ENCODE peak calls at places on chromosomes 2 and 18, in five cellular contexts. V is upper lobe of right lung, O is brain microvascular endothelial cell, C is endothelial cell, M is fibroblast of pulmonary artery. S is an unnamed sample.
A peak's percentile ranks its signal among the peaks of the same experiment; 100 is the strongest.

GRCh38 chr2:149645391-149645790 is 57.8 kb upstream of the MMADHC start:
- DNase-seq in O (peak; percentile 36), C (no peak), M (peak; percentile 53), V (no peak), S (no peak)

GRCh38 chr2:115542331-115542730 is 1099.9 kb downstream of the DPP10 start:
- DNase-seq in M (no peak), V (no peak), O (no peak), C (no peak), S (no peak)

GRCh38 chr2:178233428-178233827 is 39.1 kb downstream of the OSBPL6 start:
- DNase-seq in V (no peak), C (no peak), O (no peak), M (no peak), S (no peak)

GRCh38 chr2:55231546-55232083 is 478 bp downstream of the CLHC1 start:
- DNase-seq in M (peak; percentile 49), V (no peak), O (no peak), C (no peak), S (no peak)

GRCh38 chr2:120908314-120908975 is 172.8 kb downstream of the GLI2 start:
- DNase-seq in V (no peak), O (no peak), C (no peak), M (no peak), S (no peak)

GRCh38 chr18:55489034-55489741 is 98.8 kb downstream of the TCF4 start:
- DNase-seq in V (no peak), O (no peak), M (no peak), C (no peak), S (no peak)

GRCh38 chr2:169961911-169962310 is 134.7 kb downstream of the UBR3 start:
- DNase-seq in C (no peak), O (peak; percentile 85), V (peak; percentile 63), M (peak; percentile 92), S (no peak)

GRCh38 chr2:235264512-235264911 is 229.3 kb upstream of the AGAP1 start:
- DNase-seq in M (no peak), O (no peak), V (no peak), C (no peak), S (no peak)

GRCh38 chr2:222805591-222806304 is 55.1 kb upstream of the ACSL3 start:
- DNase-seq in M (peak; percentile 40), V (no peak), O (no peak), C (no peak), S (no peak)

GRCh38 chr2:118974103-118974911 is 32.3 kb downstream of the MARCO start:
- DNase-seq in O (peak; percentile 9), V (no peak), M (peak; percentile 47), C (no peak), S (no peak)

GRCh38 chr2:1869248-1869647 is 124.9 kb upstream of the PXDN start:
- DNase-seq in V (no peak), M (no peak), O (no peak), C (no peak), S (no peak)

GRCh38 chr18:67715567-67715966 is 199.0 kb upstream of the DSEL start:
- DNase-seq in M (no peak), V (no peak), C (no peak), O (no peak), S (no peak)

GRCh38 chr18:11512096-11513030 is 97.0 kb upstream of the SLC35G4 start:
- DNase-seq in C (peak; percentile 17), M (peak; percentile 27), O (peak; percentile 22), V (no peak), S (no peak)
- TF ChIP-seq CTCF in C (no peak), M (peak; percentile 11), O (peak; percentile 55), V (no peak), S (peak; percentile 10)

DNA sequence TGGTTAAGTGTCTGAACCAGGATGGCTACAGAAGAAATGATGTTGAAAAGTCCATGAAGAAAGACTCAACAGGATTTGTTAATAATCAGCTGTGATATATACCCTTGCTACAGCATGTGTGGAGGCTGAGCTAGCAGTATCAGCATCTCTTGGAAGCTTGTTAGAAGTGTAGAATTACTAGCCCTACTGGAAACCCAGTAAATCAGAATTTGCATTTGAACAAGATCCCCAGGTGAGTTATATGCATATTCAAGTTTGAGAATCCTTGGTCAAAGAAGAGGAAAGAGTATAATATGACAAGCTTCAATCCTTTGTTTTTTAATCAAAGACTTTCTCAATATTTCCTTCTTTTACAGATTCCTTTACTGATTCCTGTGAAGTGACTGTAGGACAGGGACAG is 109.0 kb upstream of the KCNJ3 start:
- DNase-seq in V (no peak), C (no peak), O (no peak), M (no peak), S (no peak)
- TF ChIP-seq CTCF in V (no peak), C (no peak), O (no peak), M (no peak), S (no peak)

GRCh38 chr2:152466041-152466440 is 131.1 kb downstream of the FMNL2 start:
- DNase-seq in O (no peak), V (no peak), C (no peak), M (peak; percentile 59), S (no peak)
- TF ChIP-seq CTCF in O (no peak), V (no peak), C (no peak), M (no peak), S (no peak)

GRCh38 chr2:112692496-112692911 is 28.3 kb upstream of the NT5DC4 start:
- DNase-seq in C (no peak), O (peak; percentile 98), M (peak; percentile 93), V (peak; percentile 72), S (no peak)
- TF ChIP-seq CTCF in C (no peak), O (no peak), M (no peak), V (no peak), S (no peak)

GRCh38 chr2:226798422-226799210 is 1.0 kb downstream of the IRS1 start:
- DNase-seq in M (peak; percentile 57), O (peak; percentile 28), C (peak; percentile 34), V (peak; percentile 77), S (no peak)
- TF ChIP-seq CTCF in M (peak; percentile 9), O (peak; percentile 47), C (no peak), V (no peak), S (peak; percentile 45)

GRCh38 chr2:185245216-185245615 is 493.4 kb upstream of the FSIP2 start:
- DNase-seq in C (no peak), V (no peak), O (no peak), M (no peak), S (no peak)

GRCh38 chr2:185241556-185241955 is 497.0 kb upstream of the FSIP2 start:
- DNase-seq in V (no peak), C (no peak), M (no peak), O (no peak), S (no peak)

GRCh38 chr2:185242462-185242861 is 496.1 kb upstream of the FSIP2 start:
- DNase-seq in O (no peak), V (no peak), M (no peak), C (no peak), S (no peak)

DNA sequence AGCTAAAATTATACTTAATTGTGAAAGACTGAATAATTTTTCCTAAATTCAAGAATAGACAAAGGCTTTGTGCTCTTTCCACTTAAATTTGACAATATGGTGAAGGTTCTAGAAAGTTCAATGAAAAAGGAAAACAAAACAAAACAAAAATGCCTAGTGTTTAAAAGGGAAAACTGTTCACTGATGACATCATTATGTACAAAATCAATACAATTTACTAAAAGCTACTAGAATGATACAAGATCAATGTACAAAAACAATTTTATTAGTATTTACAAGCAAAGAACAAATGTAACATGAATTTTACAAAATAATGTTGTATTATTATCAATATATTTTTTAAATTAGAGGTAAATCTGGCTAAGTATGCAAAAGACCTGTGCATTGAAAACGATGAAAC is 499.1 kb upstream of the FSIP2 start:
- DNase-seq in V (no peak), M (no peak), C (no peak), O (no peak), S (no peak)
- TF ChIP-seq CTCF in V (no peak), M (no peak), C (no peak), O (no peak), S (no peak)

DNA sequence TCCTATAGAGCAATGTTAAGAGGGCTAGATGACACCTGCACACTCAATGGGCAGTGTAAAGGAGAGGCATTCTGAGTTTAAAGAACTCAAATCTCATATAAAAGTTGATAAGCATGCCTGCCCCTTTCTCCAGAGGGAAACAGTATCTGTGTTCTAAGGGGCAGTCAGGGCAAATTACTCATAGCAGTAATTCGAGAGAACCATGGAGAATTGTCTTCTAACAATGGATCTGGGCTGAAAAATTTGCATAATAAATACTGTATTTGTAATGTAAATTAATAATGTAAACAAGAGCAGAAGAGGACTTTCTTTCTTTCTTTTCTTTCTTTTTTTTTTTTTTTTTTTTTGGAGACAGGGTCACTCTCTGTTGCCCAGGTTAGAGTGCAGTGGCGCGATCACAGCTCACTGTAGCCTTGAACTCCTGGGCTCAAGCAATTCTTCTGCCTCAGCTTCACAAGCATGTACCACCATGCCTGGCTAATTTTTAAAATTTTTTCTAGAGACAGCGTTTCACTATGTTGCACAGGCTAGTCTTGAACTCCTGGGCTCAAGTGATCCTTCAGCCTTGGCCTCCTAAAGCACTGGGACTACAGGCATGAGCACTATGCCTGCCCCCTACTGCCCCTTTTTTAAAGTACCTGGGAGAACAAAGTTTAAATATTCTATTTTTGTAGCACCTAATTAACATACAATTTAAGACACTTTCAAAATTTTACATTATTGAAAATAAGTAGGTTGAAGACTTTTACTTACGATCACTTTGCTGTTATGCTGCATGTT is 70.6 kb downstream of the OTX1 start:
- DNase-seq in C (no peak), M (no peak), V (no peak), O (no peak), S (no peak)
- TF ChIP-seq CTCF in C (no peak), M (no peak), V (no peak), O (no peak), S (no peak)

GRCh38 chr2:126227250-126227649 is 428.7 kb upstream of the GYPC start:
- DNase-seq in V (no peak), O (no peak), C (no peak), M (no peak), S (no peak)
- TF ChIP-seq CTCF in V (peak; percentile 17), O (peak; percentile 53), C (peak; percentile 41), M (peak; percentile 32), S (peak; percentile 43)

DNA sequence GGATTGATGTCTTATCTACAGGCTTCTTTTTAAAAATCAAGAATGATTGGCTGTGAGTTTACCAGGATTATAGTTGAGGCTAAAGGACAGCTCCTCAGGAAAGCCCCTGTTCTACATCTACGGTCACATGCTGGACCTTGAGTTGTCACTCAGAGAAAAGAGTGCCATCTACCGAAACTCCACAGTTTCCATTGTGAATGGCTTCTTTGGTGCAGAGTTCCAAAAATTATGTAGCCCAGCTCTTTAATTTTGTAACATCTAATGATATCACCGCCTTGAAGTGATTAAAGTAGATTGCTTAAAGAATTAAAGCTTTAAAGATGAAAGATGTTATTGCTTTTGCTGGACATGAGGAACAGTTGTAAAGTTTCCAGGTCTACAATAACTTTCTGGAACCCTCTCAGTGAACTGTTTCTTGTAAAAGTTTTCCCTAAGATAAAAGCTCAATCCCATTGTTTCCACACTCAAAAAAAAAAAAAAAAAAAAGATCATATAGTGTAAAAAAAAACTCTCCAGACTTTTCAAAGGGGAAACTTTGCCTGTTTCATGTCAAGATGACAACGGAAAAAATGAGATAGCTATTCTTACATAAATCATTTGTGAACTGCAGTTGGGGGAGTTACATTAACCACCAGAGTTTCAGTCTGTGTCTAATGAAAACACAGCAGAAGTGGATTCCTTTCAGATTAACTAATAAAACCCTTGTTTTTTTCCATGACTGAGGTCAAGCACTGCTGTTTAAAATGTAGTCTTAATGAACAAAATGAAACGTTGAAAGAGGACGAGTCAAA is 4.3 kb downstream of the COL3A1 start:
- DNase-seq in C (no peak), O (peak; percentile 70), V (no peak), M (peak; percentile 94), S (no peak)
- TF ChIP-seq CTCF in C (no peak), O (peak; percentile 56), V (peak; percentile 38), M (peak; percentile 50), S (peak; percentile 21)